ENCODE peak calls at places on chromosomes 16 and 17, in four cellular contexts. X, M, K and E are unnamed samples.

GRCh38 chr17:82948081-82948511 is 108.3 kb upstream of the ZNF750 start:
- DNase-seq in K (no peak), X (no peak), M (no peak), E (no peak)

GRCh38 chr16:56289412-56289811 is 98.1 kb downstream of the GNAO1 start:
- DNase-seq in M (no peak), X (no peak), K (no peak), E (no peak)

GRCh38 chr17:77537566-77537965 is 396.8 kb downstream of the SEC14L1 start:
- DNase-seq in M (no peak), K (no peak), X (no peak), E (no peak)

GRCh38 chr17:49779730-49780220 is 8.7 kb upstream of the KAT7 start:
- DNase-seq in K (peak; percentile 34), M (no peak), X (no peak), E (no peak)

GRCh38 chr16:4081577-4082021 is 34.6 kb downstream of the ADCY9 start:
- DNase-seq in M (no peak), X (no peak), K (no peak), E (no peak)

GRCh38 chr17:79650861-79651260 is 40.0 kb upstream of the RBFOX3 start:
- DNase-seq in X (no peak), M (peak; percentile 34), K (no peak), E (no peak)

GRCh38 chr17:81396722-81397313 is 1.6 kb downstream of the BAHCC1 start:
- DNase-seq in X (peak; percentile 76), M (no peak), K (no peak), E (no peak)

GRCh38 chr16:54928421-54929089 is 2.1 kb upstream of the IRX5 start:
- DNase-seq in X (no peak), K (peak; percentile 24), M (peak; percentile 84), E (no peak)

GRCh38 chr17:1820518-1821252 is 9.0 kb downstream of the SMYD4 start:
- DNase-seq in X (no peak), K (peak; percentile 33), M (no peak), E (no peak)

GRCh38 chr17:8904686-8905085 is 37.2 kb upstream of the PIK3R6 start:
- DNase-seq in X (no peak), M (no peak), K (no peak), E (no peak)

GRCh38 chr17:43769859-43770258 is 8.9 kb downstream of the DUSP3 start:
- DNase-seq in K (no peak), M (no peak), X (no peak), E (no peak)

GRCh38 chr16:57743458-57743857 is 7.9 kb downstream of the KATNB1 start:
- DNase-seq in X (no peak), M (no peak), K (no peak), E (no peak)

GRCh38 chr17:17363638-17364337 is 60.6 kb downstream of the NT5M start:
- DNase-seq in K (no peak), X (no peak), M (peak; percentile 40), E (no peak)

GRCh38 chr16:9370071-9370491 is 278.6 kb downstream of the HAPSTR1 start:
- DNase-seq in X (no peak), K (no peak), M (no peak), E (no peak)

GRCh38 chr16:47888142-47888541 is 267.7 kb downstream of the ABCC12 start:
- DNase-seq in X (no peak), K (no peak), M (no peak), E (no peak)

GRCh38 chr17:38893612-38894011 is 23.8 kb downstream of the LASP1 start:
- DNase-seq in X (no peak), K (no peak), M (no peak), E (no peak)

GRCh38 chr16:66370786-66371684 is 4.5 kb downstream of the CDH5 start:
- DNase-seq in M (no peak), X (no peak), K (no peak), E (no peak)

GRCh38 chr17:4858880-4859260 is 25.7 kb downstream of the MINK1 start:
- DNase-seq in M (peak; percentile 67), K (no peak), X (peak; percentile 38), E (no peak)

GRCh38 chr16:58306327-58306726 is 11.5 kb upstream of the PRSS54 start:
- DNase-seq in X (peak; percentile 36), M (no peak), K (no peak), E (no peak)

GRCh38 chr16:8998114-8998513 is 34.4 kb upstream of the USP7 start:
- DNase-seq in M (no peak), K (no peak), X (no peak), E (no peak)

GRCh38 chr17:78817123-78817522 is 23.5 kb downstream of the USP36 start:
- DNase-seq in M (no peak), K (no peak), X (no peak), E (no peak)

GRCh38 chr17:43641416-43641815 is 20.3 kb downstream of the MEOX1 start:
- DNase-seq in X (no peak), M (no peak), K (no peak), E (no peak)

GRCh38 chr17:4573682-4574081 is 10.6 kb upstream of the SMTNL2 start:
- DNase-seq in X (no peak), K (peak; percentile 66), M (no peak), E (no peak)

GRCh38 chr16:28317040-28317880 is 24.9 kb downstream of the SBK1 start:
- DNase-seq in X (peak; percentile 84), K (peak; percentile 83), M (no peak), E (peak; percentile 32)

GRCh38 chr17:75643033-75644017 is 10.1 kb downstream of the SMIM5 start:
- DNase-seq in X (peak; percentile 59), K (no peak), M (no peak), E (no peak)

GRCh38 chr17:46194393-46195216 is 1.4 kb upstream of the KANSL1 start:
- DNase-seq in M (no peak), X (no peak), K (peak; percentile 64), E (no peak)

GRCh38 chr17:73343168-73343634 is 31.4 kb upstream of the CDC42EP4 start:
- DNase-seq in K (no peak), M (no peak), X (peak; percentile 78), E (no peak)

GRCh38 chr16:75287708-75288107 is 36.3 kb upstream of the BCAR1 start:
- DNase-seq in M (no peak), X (no peak), K (no peak), E (no peak)

GRCh38 chr16:25613931-25614330 is 77.8 kb upstream of the HS3ST4 start:
- DNase-seq in M (no peak), X (no peak), K (no peak), E (no peak)

GRCh38 chr16:72938426-72939164 is 109.3 kb downstream of the ZFHX3 start:
- DNase-seq in K (no peak), X (no peak), M (peak; percentile 70), E (peak; percentile 52)

GRCh38 chr17:80774643-80775281 is 216.9 kb upstream of the CHMP6 start:
- DNase-seq in M (no peak), K (peak; percentile 57), X (no peak), E (no peak)

GRCh38 chr17:83203472-83204221 is 124.2 kb downstream of the METRNL start:
- DNase-seq in M (no peak), K (no peak), X (peak; percentile 4), E (peak; percentile 22)

GRCh38 chr17:72011561-72011960 is 109.3 kb upstream of the SOX9 start:
- DNase-seq in K (no peak), M (no peak), X (no peak), E (no peak)

GRCh38 chr16:5382484-5382883 is 284.9 kb upstream of the EEF2KMT start:
- DNase-seq in M (no peak), X (no peak), K (no peak), E (no peak)

GRCh38 chr17:73506470-73507435 is 137.5 kb downstream of the SDK2 start:
- DNase-seq in X (no peak), M (no peak), K (no peak), E (no peak)

GRCh38 chr17:80663783-80664206 is 119.2 kb downstream of the RPTOR start:
- DNase-seq in K (no peak), X (no peak), M (no peak), E (no peak)

GRCh38 chr17:9928601-9929341 is 23.7 kb upstream of the RCVRN start:
- DNase-seq in K (no peak), X (peak; percentile 72), M (no peak), E (no peak)
- TF ChIP-seq CTCF in K (no peak), X (peak; percentile 32), M (no peak), E (no peak)

GRCh38 chr17:74584714-74585113 is 7.4 kb downstream of the CD300LD start:
- DNase-seq in X (no peak), K (no peak), M (no peak), E (no peak)
- TF ChIP-seq CTCF in X (no peak), K (no peak), M (no peak), E (no peak)

GRCh38 chr16:86509759-86510464 is 415 bp upstream of the FOXF1 start:
- DNase-seq in M (no peak), K (no peak), X (peak; percentile 66), E (no peak)
- TF ChIP-seq CTCF in M (no peak), K (no peak), X (no peak), E (no peak)

GRCh38 chr16:12271006-12271405 is 294.5 kb downstream of the SNX29 start:
- DNase-seq in K (no peak), M (no peak), X (peak; percentile 62), E (no peak)
- TF ChIP-seq CTCF in K (no peak), M (no peak), X (no peak), E (no peak)

GRCh38 chr16:85334718-85335583 is 222.7 kb upstream of the CIBAR2 start:
- DNase-seq in K (no peak), X (peak; percentile 59), M (no peak), E (no peak)
- TF ChIP-seq CTCF in K (no peak), X (no peak), M (no peak), E (no peak)

DNA sequence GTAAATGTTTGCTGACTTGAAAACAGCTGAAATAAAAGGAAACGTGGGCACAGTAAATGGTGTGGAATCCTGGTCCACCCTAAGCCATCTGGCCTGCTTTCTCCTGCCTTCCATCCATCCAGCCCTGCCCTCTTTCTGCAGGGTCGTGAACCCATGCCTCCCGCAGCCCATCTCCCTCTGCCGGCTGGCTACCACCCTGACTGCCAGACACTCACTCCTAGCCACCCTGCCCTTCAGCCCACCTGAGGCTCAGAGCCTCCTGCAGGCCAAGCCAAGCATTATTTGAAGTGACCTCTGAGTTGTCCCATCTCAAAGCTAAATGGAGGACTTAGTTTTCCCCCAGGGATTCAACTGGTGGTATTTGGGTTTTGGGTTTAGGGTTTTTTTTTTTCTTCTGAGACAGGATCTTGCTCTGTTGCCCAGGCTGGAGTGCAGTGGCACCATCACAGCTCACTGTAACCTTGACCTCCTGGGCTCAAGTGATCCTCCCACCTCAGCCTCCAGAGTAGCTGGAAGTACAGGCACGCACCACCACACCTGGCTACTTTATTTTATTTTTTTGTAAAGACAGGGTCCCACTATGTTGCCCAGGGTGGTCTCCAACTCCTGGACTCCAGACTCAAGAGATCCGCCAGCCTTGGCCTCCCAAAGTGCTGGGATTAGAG is 8.4 kb downstream of the ZDHHC1 start:
- DNase-seq in K (no peak), M (no peak), X (no peak), E (no peak)
- TF ChIP-seq CTCF in K (no peak), M (no peak), X (no peak), E (no peak)